ENCODE peak calls at places on chromosomes 13 and 19, in five cellular contexts. One of them, this sample, is unnamed. For H3K27me3 and H3K4me1, the result is how much of the 10 kb centered on the place peaks cover.

GRCh38 chr13:37695200-37695599 is 96.6 kb upstream of the POSTN start:
- DNase-seq in transverse colon: no peak
- DNase-seq in cardiac muscle cell: no peak
- DNase-seq in right atrium auricular region: no peak
- DNase-seq in CD8-positive, alpha-beta T cell: no peak
- DNase-seq in this sample: no peak

GRCh38 chr13:30376426-30377311 is 45.6 kb upstream of the UBE2L5 start:
- DNase-seq in right atrium auricular region: no peak
- DNase-seq in cardiac muscle cell: peak
- DNase-seq in CD8-positive, alpha-beta T cell: peak
- DNase-seq in transverse colon: peak
- DNase-seq in this sample: peak

GRCh38 chr19:8445488-8446001 is 770 bp downstream of the HNRNPM start:
- DNase-seq in CD8-positive, alpha-beta T cell: peak
- DNase-seq in transverse colon: peak
- DNase-seq in right atrium auricular region: no peak
- DNase-seq in cardiac muscle cell: peak
- DNase-seq in this sample: no peak

GRCh38 chr19:18493440-18494266 is 28.2 kb downstream of the ELL start:
- DNase-seq in transverse colon: no peak
- DNase-seq in right atrium auricular region: no peak
- DNase-seq in CD8-positive, alpha-beta T cell: no peak
- DNase-seq in cardiac muscle cell: no peak
- DNase-seq in this sample: no peak

GRCh38 chr19:48795855-48796142 is 15.0 kb downstream of the BCAT2 start:
- DNase-seq in transverse colon: peak
- DNase-seq in right atrium auricular region: peak
- DNase-seq in CD8-positive, alpha-beta T cell: no peak
- DNase-seq in cardiac muscle cell: no peak
- DNase-seq in this sample: no peak

GRCh38 chr13:20814224-20814910 is 40.6 kb upstream of the EEF1AKMT1 start:
- DNase-seq in CD8-positive, alpha-beta T cell: no peak
- DNase-seq in transverse colon: peak
- DNase-seq in cardiac muscle cell: peak
- DNase-seq in right atrium auricular region: peak
- DNase-seq in this sample: no peak

GRCh38 chr19:6707658-6708018 is 12.8 kb downstream of the C3 start:
- DNase-seq in CD8-positive, alpha-beta T cell: no peak
- DNase-seq in transverse colon: no peak
- DNase-seq in right atrium auricular region: no peak
- DNase-seq in cardiac muscle cell: no peak
- DNase-seq in this sample: no peak

GRCh38 chr13:95509521-95510315 is 42.8 kb upstream of the CLDN10 start:
- DNase-seq in CD8-positive, alpha-beta T cell: no peak
- DNase-seq in cardiac muscle cell: no peak
- DNase-seq in transverse colon: no peak
- DNase-seq in right atrium auricular region: no peak
- DNase-seq in this sample: no peak

DNA sequence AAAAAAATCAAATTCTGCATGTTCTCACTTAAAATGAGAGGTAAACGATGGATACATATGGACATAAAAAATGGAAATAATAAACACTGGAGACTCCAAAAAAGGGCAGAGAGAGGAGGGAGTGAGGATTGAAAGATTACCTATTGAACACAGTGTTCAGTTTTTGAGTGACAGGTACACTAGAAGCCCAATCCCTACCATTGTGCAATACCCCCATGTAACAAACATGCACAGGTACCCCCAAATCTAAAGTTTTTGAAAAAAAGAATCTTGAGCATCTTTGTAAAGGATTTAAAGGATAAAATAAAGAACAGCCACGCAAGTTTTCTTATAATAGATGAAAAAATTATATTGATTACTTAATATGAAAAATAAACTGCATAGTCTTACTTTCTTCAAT is 16.7 kb upstream of the CLC start:
- DNase-seq in CD8-positive, alpha-beta T cell: no peak
- DNase-seq in cardiac muscle cell: no peak
- DNase-seq in transverse colon: no peak
- DNase-seq in right atrium auricular region: no peak
- DNase-seq in this sample: no peak
- H3K27me3 ChIP-seq in CD8-positive, alpha-beta T cell: under half
- H3K27me3 ChIP-seq in cardiac muscle cell: under half
- H3K27me3 ChIP-seq in transverse colon: under half
- H3K27me3 ChIP-seq in right atrium auricular region: under half
- H3K27me3 ChIP-seq in this sample: under half

GRCh38 chr13:51960766-51961165 is 50.5 kb downstream of the ATP7B start:
- DNase-seq in cardiac muscle cell: no peak
- DNase-seq in transverse colon: no peak
- DNase-seq in CD8-positive, alpha-beta T cell: no peak
- DNase-seq in right atrium auricular region: no peak
- DNase-seq in this sample: no peak
- H3K4me1 ChIP-seq in cardiac muscle cell: under half
- H3K4me1 ChIP-seq in transverse colon: under half
- H3K4me1 ChIP-seq in CD8-positive, alpha-beta T cell: under half
- H3K4me1 ChIP-seq in right atrium auricular region: under half
- H3K4me1 ChIP-seq in this sample: under half

DNA sequence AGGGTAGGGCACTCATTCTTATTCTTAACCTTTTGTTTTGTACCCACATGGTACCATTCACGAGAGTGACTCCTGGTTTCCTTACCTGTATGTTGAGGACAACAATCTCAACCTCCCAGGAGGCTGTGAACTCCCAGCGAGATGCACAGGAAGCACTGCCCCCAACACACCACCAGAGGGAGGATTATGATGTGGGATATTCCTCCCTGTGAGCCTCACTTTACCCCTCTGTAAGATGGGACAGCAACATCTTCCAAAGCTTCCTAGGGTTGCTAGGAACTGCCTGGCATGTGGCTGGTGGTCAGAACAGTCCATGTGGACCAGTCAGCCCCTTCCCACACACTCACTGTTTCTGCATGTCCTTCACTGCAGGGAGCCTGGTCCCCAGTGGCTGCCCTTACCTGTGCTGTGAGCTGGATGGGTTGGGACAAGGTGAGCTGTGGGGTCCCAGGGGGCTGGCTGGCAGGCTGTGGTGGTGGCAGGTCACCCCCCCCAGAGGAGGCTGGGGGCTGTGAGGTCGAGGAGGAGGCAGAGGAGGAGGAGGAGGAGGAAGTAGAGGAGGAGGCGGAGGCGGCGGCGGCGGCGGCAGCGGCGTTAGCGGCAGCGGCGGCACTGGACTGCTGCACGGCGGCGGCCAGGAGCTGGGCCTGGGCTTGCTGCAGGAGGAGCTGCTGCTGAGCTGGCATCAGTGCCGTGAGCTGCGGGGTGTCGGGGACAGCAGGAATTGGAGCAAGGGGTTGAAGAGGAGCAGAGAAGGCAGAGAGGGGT is 15.8 kb downstream of the POU2F2 start:
- DNase-seq in transverse colon: no peak
- DNase-seq in CD8-positive, alpha-beta T cell: no peak
- DNase-seq in cardiac muscle cell: no peak
- DNase-seq in right atrium auricular region: no peak
- DNase-seq in this sample: no peak
- H3K27me3 ChIP-seq in transverse colon: under half
- H3K27me3 ChIP-seq in CD8-positive, alpha-beta T cell: under half
- H3K27me3 ChIP-seq in cardiac muscle cell: under half
- H3K27me3 ChIP-seq in right atrium auricular region: under half
- H3K27me3 ChIP-seq in this sample: under half

GRCh38 chr19:1249298-1249989 is 1.1 kb downstream of the MIDN start:
- DNase-seq in right atrium auricular region: peak
- DNase-seq in cardiac muscle cell: peak
- DNase-seq in transverse colon: peak
- DNase-seq in CD8-positive, alpha-beta T cell: peak
- DNase-seq in this sample: peak
- H3K4me1 ChIP-seq in right atrium auricular region: half or more
- H3K4me1 ChIP-seq in cardiac muscle cell: under half
- H3K4me1 ChIP-seq in transverse colon: half or more
- H3K4me1 ChIP-seq in CD8-positive, alpha-beta T cell: under half
- H3K4me1 ChIP-seq in this sample: under half

DNA sequence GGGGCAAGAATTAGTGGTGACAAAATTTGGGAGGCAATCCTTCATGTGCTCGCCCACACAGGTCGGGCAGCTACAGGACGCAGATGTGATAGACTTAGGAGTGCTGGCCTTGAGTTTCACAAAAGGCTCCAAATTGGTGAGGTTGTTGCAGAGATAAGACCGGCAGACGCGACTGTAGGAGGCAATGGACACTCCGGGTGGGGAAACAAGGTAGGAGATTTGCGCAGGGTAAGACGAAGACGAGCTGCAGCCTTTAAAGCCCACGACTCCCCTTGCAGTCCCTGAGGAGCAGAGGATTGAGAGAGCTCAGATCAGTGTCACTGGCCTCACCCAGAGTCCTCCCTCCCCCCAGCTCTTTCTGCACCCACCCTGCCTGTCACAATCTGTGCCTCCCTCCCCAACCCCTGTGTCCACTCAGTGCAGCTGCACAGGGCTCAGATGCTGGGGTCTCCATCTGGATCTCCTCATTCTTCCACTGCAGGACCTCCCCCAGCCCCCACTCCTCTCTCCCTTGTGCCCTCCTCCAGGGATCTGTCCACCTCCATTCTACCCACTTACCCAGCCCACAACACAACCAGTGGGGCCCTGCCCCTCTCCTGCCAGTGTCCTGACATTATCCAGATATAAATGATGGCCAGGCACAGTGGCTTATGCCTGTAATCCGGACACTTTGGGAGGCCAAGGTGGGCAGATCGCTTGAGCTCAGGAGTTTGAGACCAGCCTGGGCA is 6.3 kb downstream of the LYPD4 start:
- DNase-seq in cardiac muscle cell: no peak
- DNase-seq in CD8-positive, alpha-beta T cell: no peak
- DNase-seq in transverse colon: no peak
- DNase-seq in right atrium auricular region: no peak
- DNase-seq in this sample: no peak
- H3K27me3 ChIP-seq in cardiac muscle cell: under half
- H3K27me3 ChIP-seq in CD8-positive, alpha-beta T cell: under half
- H3K27me3 ChIP-seq in transverse colon: half or more
- H3K27me3 ChIP-seq in right atrium auricular region: under half
- H3K27me3 ChIP-seq in this sample: under half

DNA sequence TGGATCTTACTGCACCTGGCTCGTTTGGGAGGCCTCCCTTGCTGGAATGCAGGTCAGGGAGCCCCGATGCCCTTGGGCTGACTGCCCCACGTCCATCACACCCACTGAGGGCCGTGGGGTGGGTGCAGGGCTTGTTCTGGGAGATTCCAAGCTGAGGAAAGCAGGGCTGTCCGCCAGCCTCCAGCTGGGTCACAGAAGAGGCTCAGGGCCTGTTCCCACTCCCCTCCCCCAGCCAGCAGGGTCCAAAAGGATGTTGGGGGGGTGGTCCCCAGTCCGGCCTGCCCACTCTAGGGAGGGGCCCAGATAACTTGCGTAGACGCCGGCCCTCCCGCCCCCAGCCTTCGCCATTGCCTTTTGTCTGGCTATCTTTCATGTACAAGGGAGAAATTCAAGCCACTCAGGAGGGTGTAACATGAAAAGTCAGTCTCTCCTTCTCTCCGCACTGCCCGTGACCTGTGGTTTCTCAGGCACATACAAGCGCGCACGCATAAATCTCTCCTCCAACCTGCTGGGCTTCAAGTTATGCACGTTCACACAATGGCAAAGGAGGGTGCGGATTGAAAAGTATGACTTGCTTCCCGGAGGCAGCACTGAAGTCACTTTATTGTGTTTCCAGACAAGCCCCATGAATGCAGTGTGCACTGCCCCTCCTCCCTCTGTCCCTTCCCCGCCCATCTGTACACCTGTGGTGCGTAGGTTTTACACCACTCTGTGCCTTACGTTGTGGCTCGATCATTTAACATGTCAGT is 20.2 kb downstream of the CARM1 start:
- DNase-seq in cardiac muscle cell: no peak
- DNase-seq in transverse colon: peak
- DNase-seq in right atrium auricular region: no peak
- DNase-seq in CD8-positive, alpha-beta T cell: no peak
- DNase-seq in this sample: no peak
- H3K4me1 ChIP-seq in cardiac muscle cell: under half
- H3K4me1 ChIP-seq in transverse colon: half or more
- H3K4me1 ChIP-seq in right atrium auricular region: half or more
- H3K4me1 ChIP-seq in CD8-positive, alpha-beta T cell: under half
- H3K4me1 ChIP-seq in this sample: under half

DNA sequence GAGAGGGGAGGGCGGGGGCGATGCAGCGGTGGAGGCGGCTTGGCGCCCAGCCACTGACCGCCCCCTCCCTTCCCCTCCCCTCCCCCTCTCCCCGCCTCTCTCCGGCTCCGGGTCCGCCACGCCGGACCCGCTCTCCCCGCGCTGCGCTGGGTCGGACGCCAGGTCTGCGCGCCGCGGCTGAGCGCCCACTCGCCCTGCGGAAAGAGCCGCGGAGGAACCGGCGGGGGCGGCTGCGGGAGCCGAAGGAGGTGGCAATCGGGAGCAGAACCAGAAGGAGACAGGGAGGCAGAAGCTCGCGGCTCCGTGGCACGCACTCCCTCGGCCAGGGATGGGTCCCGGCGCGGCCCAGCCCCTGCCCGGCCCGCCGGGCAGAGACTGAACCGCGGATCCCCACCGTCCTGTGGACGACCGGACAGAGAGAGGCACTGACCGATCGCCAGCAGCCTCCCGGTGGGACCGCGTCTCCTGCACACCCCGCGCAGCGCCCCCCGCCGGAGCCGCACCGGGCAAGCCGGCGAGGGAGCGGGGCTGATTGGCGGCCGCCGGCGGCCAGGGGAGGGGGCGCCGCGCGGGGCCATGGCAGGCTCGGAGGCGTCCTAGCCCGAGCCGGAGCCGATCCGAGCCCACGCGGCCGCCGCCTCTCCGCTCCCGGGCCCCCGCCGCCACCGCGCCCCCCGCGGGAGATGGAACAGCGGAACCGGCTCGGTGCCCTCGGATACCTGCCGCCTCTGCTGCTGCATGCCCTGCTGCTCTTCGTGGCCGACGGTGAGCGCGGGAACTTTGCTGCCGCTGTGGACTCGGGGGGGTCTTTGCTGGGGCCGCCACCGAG is at the start of gene VSTM2B:
- DNase-seq in CD8-positive, alpha-beta T cell: no peak
- DNase-seq in right atrium auricular region: no peak
- DNase-seq in cardiac muscle cell: no peak
- DNase-seq in transverse colon: no peak
- DNase-seq in this sample: no peak
- H3K27me3 ChIP-seq in CD8-positive, alpha-beta T cell: under half
- H3K27me3 ChIP-seq in right atrium auricular region: under half
- H3K27me3 ChIP-seq in cardiac muscle cell: half or more
- H3K27me3 ChIP-seq in transverse colon: half or more
- H3K27me3 ChIP-seq in this sample: under half

GRCh38 chr19:2547033-2547680 is 71.2 kb downstream of the GADD45B start:
- DNase-seq in right atrium auricular region: no peak
- DNase-seq in CD8-positive, alpha-beta T cell: no peak
- DNase-seq in transverse colon: no peak
- DNase-seq in cardiac muscle cell: no peak
- DNase-seq in this sample: no peak
- H3K4me1 ChIP-seq in right atrium auricular region: half or more
- H3K4me1 ChIP-seq in CD8-positive, alpha-beta T cell: under half
- H3K4me1 ChIP-seq in transverse colon: half or more
- H3K4me1 ChIP-seq in cardiac muscle cell: under half
- H3K4me1 ChIP-seq in this sample: under half